ENCODE peak calls at places on chromosomes 12 and 14, in four cellular contexts. J is activated CD4-positive, alpha-beta T cell treated with anti-CD3 and anti-CD28 coated beads, Interleukin-2, amount 50 U/mL, for 24 hours; A is heart right ventricle; Z is left cardiac atrium. F is an unnamed sample.

GRCh38 chr14:39469094-39469710 is 37.0 kb upstream of the FBXO33 start:
- DNase-seq in J (no peak), A (no peak), Z (no peak), F (no peak)

GRCh38 chr12:93990832-93991748 is 157.3 kb upstream of the PLXNC1 start:
- DNase-seq in J (no peak), A (peak; percentile 41), Z (peak; percentile 61), F (no peak)

GRCh38 chr14:72948481-72949138 is 22.3 kb downstream of the DCAF4 start:
- DNase-seq in J (peak; percentile 28), A (peak; percentile 58), Z (peak; percentile 66), F (no peak)

GRCh38 chr14:35861204-35861868 is 35.2 kb downstream of the BRMS1L start:
- DNase-seq in J (no peak), A (no peak), Z (no peak), F (no peak)

GRCh38 chr14:102530828-102531478 is 21.4 kb upstream of the ANKRD9 start:
- DNase-seq in J (no peak), A (no peak), Z (no peak), F (no peak)

GRCh38 chr12:67920432-67920831 is 68.8 kb upstream of the IFNG-AS1 start:
- DNase-seq in J (no peak), A (no peak), Z (no peak), F (no peak)

GRCh38 chr14:22185191-22185590 is 403.8 kb downstream of the DAD1 start:
- DNase-seq in J (no peak), A (no peak), Z (no peak), F (no peak)

GRCh38 chr12:110370732-110371141 is 32.8 kb downstream of the ANAPC7 start:
- DNase-seq in J (no peak), A (no peak), Z (no peak), F (no peak)

GRCh38 chr14:32350020-32350419 is 20.9 kb downstream of the AKAP6 start:
- DNase-seq in J (no peak), A (no peak), Z (no peak), F (no peak)

GRCh38 chr12:111754671-111755070 is 12.1 kb upstream of the ALDH2 start:
- DNase-seq in J (no peak), A (peak; percentile 58), Z (peak; percentile 60), F (no peak)

GRCh38 chr14:93103392-93104080 is 12.2 kb downstream of the ITPK1 start:
- DNase-seq in J (peak; percentile 22), A (no peak), Z (no peak), F (no peak)

GRCh38 chr12:124836759-124837158 is 26.9 kb downstream of the SCARB1 start:
- DNase-seq in J (no peak), A (no peak), Z (no peak), F (no peak)

GRCh38 chr12:47095446-47096236 is 15.9 kb upstream of the AMIGO2 start:
- DNase-seq in J (no peak), A (no peak), Z (no peak), F (no peak)

GRCh38 chr14:80956922-80957321 is 1.5 kb downstream of the TSHR start:
- DNase-seq in J (no peak), A (no peak), Z (no peak), F (no peak)

GRCh38 chr14:92489394-92490238 is 24.0 kb upstream of the RIN3 start:
- DNase-seq in J (no peak), A (no peak), Z (no peak), F (no peak)

GRCh38 chr12:131860472-131861260 is 32.5 kb downstream of the MMP17 start:
- DNase-seq in J (no peak), A (peak; percentile 49), Z (peak; percentile 51), F (peak; percentile 78)

GRCh38 chr12:109302358-109302757 is 6.7 kb downstream of the FOXN4 start:
- DNase-seq in J (no peak), A (no peak), Z (no peak), F (no peak)

GRCh38 chr12:121170581-121171260 is 38.0 kb downstream of the P2RX7 start:
- DNase-seq in J (no peak), A (no peak), Z (no peak), F (no peak)

GRCh38 chr14:35042632-35043031 is 3.4 kb upstream of the FAM177A1 start:
- DNase-seq in J (no peak), A (no peak), Z (no peak), F (no peak)

GRCh38 chr12:45214739-45215418 is 1.0 kb upstream of the ANO6 start:
- DNase-seq in J (no peak), A (no peak), Z (no peak), F (no peak)

F was measured in chondrocyte.